ENCODE peak calls at places on chromosome X, in nine cellular contexts. E is BE2C, S is SK-N-SH, G is astrocyte, Z is IMR-90, K is endothelial cell, I is right lobe of liver, P is mesothelial cell of epicardium, F is HFFc6. M is an unnamed sample.

GRCh38 chrX:97597954-97598353 is 714.2 kb downstream of the RPA4 start:
- DNase-seq in S (no peak), F (no peak), G (no peak), Z (no peak), E (no peak), I (no peak), K (no peak), P (no peak), M (no peak)

GRCh38 chrX:78303086-78303485 is 24.3 kb downstream of the CYSLTR1 start:
- DNase-seq in G (no peak), S (no peak), Z (no peak), K (no peak), I (no peak), E (no peak), F (no peak), P (no peak), M (no peak)

GRCh38 chrX:38166478-38167083 is 54.1 kb downstream of the SRPX start:
- DNase-seq in K (no peak), I (no peak), P (no peak), G (no peak), E (peak; percentile 25), F (peak; percentile 11), S (peak; percentile 7), Z (peak; percentile 26), M (no peak)

GRCh38 chrX:119518371-119518770 is 46.8 kb downstream of the STEEP1 start:
- DNase-seq in K (no peak), G (no peak), E (no peak), S (no peak), I (no peak), Z (no peak), F (no peak), P (no peak), M (no peak)

GRCh38 chrX:53085661-53086229 is 3.6 kb downstream of the TSPYL2 start:
- DNase-seq in Z (no peak), F (no peak), S (no peak), P (no peak), I (no peak), E (no peak), G (no peak), K (no peak), M (no peak)

GRCh38 chrX:54452920-54453319 is 12.7 kb downstream of the TSR2 start:
- DNase-seq in G (no peak), K (peak; percentile 23), P (no peak), E (peak; percentile 74), I (no peak), F (peak; percentile 13), S (peak; percentile 63), Z (peak; percentile 8), M (no peak)

GRCh38 chrX:110401142-110401541 is 42.5 kb downstream of the RTL9 start:
- DNase-seq in K (no peak), P (no peak), Z (no peak), I (no peak), E (no peak), F (no peak), S (no peak), G (no peak), M (no peak)

GRCh38 chrX:95835223-95835622 is 849.4 kb upstream of the DIAPH2 start:
- DNase-seq in Z (no peak), K (no peak), F (no peak), I (no peak), G (no peak), S (no peak), E (no peak), P (no peak), M (no peak)

GRCh38 chrX:41722816-41723215 is 1.2 kb upstream of the GPR82 start:
- DNase-seq in G (peak; percentile 22), F (no peak), K (no peak), I (no peak), S (no peak), Z (peak; percentile 61), E (no peak), P (no peak), M (no peak)

GRCh38 chrX:150269613-150270254 is 93.4 kb upstream of the MAMLD1 start:
- DNase-seq in F (no peak), K (no peak), G (peak; percentile 21), P (no peak), S (peak; percentile 53), Z (no peak), E (no peak), I (peak; percentile 80), M (peak; percentile 27)

GRCh38 chrX:57871463-57871862 is 38.8 kb downstream of the ZXDA start:
- DNase-seq in P (no peak), G (no peak), F (no peak), S (no peak), K (no peak), E (no peak), I (no peak), Z (no peak), M (no peak)

GRCh38 chrX:56766554-56767412 is 37.7 kb downstream of the NBDY start:
- DNase-seq in G (peak; percentile 40), S (peak; percentile 19), P (peak; percentile 5), F (peak; percentile 9), K (no peak), I (peak; percentile 39), E (no peak), Z (peak; percentile 39), M (no peak)

GRCh38 chrX:94743478-94743877 is 1069.5 kb downstream of the FAM133A start:
- DNase-seq in Z (no peak), K (no peak), P (no peak), F (no peak), E (no peak), S (no peak), G (no peak), I (no peak), M (no peak)

GRCh38 chrX:150683536-150684146 is 9.6 kb upstream of the MTMR1 start:
- DNase-seq in E (no peak), I (no peak), K (peak; percentile 8), G (no peak), Z (peak; percentile 33), S (peak; percentile 43), F (peak; percentile 40), P (no peak), M (no peak)

DNA sequence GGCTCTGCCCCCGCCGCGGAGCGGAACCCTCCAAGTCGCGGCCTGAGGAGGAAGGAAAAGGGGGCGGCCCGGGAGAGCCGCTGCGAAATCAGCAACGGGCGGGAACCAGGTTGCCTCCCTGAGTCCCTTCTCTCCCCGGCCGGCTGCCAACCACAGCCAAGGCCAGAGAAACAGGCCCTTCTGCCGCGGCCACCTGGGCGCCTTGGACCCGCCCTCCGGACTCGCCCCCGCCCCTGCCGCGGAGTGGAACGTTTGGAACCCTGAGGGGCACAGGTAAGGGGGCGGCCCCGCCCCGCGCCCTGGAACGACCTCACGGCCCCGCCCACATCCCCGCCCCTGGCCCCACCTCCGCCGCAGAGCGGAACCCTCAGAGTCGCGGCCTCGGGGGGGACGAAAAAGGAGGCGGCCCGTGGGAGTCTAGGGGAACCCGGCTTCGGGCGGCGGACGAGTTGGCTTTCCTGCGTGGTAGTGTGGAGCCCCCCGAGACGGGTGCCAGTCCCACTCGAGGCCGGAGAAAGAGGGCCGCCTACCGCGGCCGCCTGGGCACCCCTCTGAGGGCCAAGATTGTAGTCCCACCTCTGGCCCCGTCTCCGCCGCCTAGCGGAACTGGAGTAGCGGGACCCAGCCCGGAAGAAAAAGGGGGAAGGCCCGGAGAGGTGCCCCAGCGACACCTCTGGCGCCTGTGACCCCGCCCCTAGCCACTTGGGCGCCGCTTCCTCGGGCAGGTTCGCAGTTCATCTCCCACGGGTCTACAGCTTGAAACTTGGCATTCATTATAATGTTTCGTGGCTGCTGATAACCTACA is 669 bp upstream of the PHKA2 start:
- DNase-seq in S (peak; percentile 91), F (peak; percentile 55), Z (peak; percentile 52), I (peak; percentile 88), E (peak; percentile 80), G (peak; percentile 39), P (peak; percentile 53), K (peak; percentile 69), M (peak; percentile 70)
- TF ChIP-seq CTCF in S (peak; percentile 49), F (peak; percentile 73), Z (peak; percentile 22), I (peak; percentile 39), E (peak; percentile 37), G (no peak), P (no peak), K (peak; percentile 45), M (peak; percentile 49)

GRCh38 chrX:111854778-111855490 is 21.0 kb upstream of the TRPC5OS start:
- DNase-seq in S (peak; percentile 4), E (peak; percentile 4), Z (peak; percentile 11), I (no peak), K (no peak), G (no peak), P (no peak), F (no peak), M (no peak)
- TF ChIP-seq CTCF in S (no peak), E (no peak), Z (no peak), I (no peak), K (no peak), G (no peak), P (no peak), F (no peak), M (no peak)

DNA sequence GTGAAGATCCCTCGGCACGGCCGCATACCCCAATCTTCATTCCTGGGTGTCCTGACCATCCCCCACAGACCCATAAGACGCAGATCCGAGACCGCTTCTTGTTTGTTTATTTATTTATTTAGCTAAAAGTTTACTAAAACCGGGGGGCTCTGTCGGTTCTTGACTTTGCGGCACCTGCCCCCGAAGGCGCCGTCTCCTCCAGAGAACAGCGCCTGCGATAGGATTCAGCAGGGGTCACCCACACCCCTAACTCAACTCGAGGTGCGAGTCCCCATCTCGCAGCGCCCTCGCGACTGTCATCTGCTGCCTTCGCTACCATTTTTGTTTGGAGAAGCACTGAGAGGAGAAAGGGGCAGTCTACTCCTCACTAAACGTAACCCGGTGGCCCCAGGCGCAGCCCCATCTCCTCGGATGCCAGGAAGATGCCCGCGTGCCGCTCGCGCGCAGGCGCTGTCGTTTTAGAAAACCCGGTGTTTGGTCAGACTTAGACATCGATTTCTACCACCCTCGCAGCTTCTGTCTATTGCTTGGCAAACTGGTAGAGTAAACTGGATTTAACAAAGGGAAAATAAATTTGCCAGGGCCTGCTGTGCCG is 18.9 kb upstream of the GPR101 start:
- DNase-seq in P (no peak), F (no peak), I (no peak), K (peak; percentile 14), G (no peak), Z (no peak), S (peak; percentile 35), E (no peak), M (no peak)
- TF ChIP-seq CTCF in P (no peak), F (peak; percentile 43), I (no peak), K (peak; percentile 10), G (no peak), Z (no peak), S (no peak), E (no peak), M (no peak)

GRCh38 chrX:47817421-47817820 is 19.3 kb upstream of the ZNF81 start:
- DNase-seq in G (no peak), E (no peak), I (no peak), K (no peak), Z (no peak), F (no peak), S (no peak), P (no peak), M (no peak)

GRCh38 chrX:47817897-47818296 is 18.8 kb upstream of the ZNF81 start:
- DNase-seq in K (no peak), P (no peak), Z (no peak), S (no peak), E (no peak), F (no peak), I (no peak), G (no peak), M (no peak)

GRCh38 chrX:47815901-47816845 is 20.5 kb upstream of the ZNF81 start:
- DNase-seq in P (no peak), K (no peak), Z (no peak), G (no peak), E (no peak), I (no peak), S (no peak), F (no peak), M (no peak)

GRCh38 chrX:47809065-47809788 is 27.5 kb upstream of the ZNF81 start:
- DNase-seq in K (no peak), F (no peak), I (no peak), S (no peak), P (no peak), Z (no peak), G (no peak), E (no peak), M (no peak)

GRCh38 chrX:47814853-47815252 is 21.8 kb upstream of the ZNF81 start:
- DNase-seq in E (no peak), P (no peak), K (no peak), F (no peak), S (no peak), G (no peak), I (no peak), Z (no peak), M (no peak)
- TF ChIP-seq CTCF in E (no peak), P (no peak), K (no peak), F (no peak), S (no peak), G (no peak), I (no peak), Z (no peak), M (no peak)

M was measured in progenitor cell of endocrine pancreas.